ENCODE peak calls at places on chromosomes 3 and 15, in eight cellular contexts. U, D, K, X, J, F, Y and I are unnamed samples.
A peak's percentile ranks its signal among the peaks of the same experiment; 100 is the strongest.

GRCh38 chr3:21944251-21944650 is 193.2 kb upstream of the ZNF385D start:
- DNase-seq in Y (no peak), X (no peak), J (no peak), F (no peak), D (no peak), K (peak; percentile 91), U (no peak), I (no peak)

GRCh38 chr3:170751083-170751893 is 118.7 kb downstream of the RPL22L1 start:
- DNase-seq in J (peak; percentile 87), U (peak; percentile 65), K (no peak), F (peak; percentile 68), Y (peak; percentile 82), X (peak; percentile 74), D (no peak), I (peak; percentile 49)

GRCh38 chr15:55937040-55937439 is 56.4 kb downstream of the NEDD4 start:
- DNase-seq in X (no peak), F (no peak), J (no peak), D (no peak), K (no peak), U (no peak), Y (peak; percentile 64), I (no peak)

GRCh38 chr3:142270407-142270806 is 45.0 kb upstream of the GK5 start:
- DNase-seq in K (no peak), U (no peak), F (no peak), D (no peak), X (no peak), J (no peak), Y (no peak), I (no peak)

GRCh38 chr3:77414881-77415280 is 375.0 kb downstream of the ROBO2 start:
- DNase-seq in K (no peak), U (no peak), F (no peak), D (no peak), Y (no peak), X (no peak), J (no peak), I (no peak)

GRCh38 chr15:40936709-40937666 is 7.8 kb downstream of the DLL4 start:
- DNase-seq in Y (peak; percentile 74), F (no peak), D (no peak), X (peak; percentile 74), K (peak; percentile 63), U (no peak), J (peak; percentile 33), I (no peak)

GRCh38 chr3:197259096-197259495 is 39.3 kb downstream of the DLG1 start:
- DNase-seq in D (no peak), Y (no peak), K (no peak), U (no peak), F (no peak), X (no peak), J (no peak), I (no peak)

GRCh38 chr15:90873488-90873997 is 5.2 kb downstream of the FURIN start:
- DNase-seq in F (no peak), J (no peak), U (no peak), X (no peak), K (no peak), D (no peak), Y (no peak), I (no peak)

GRCh38 chr15:62928242-62928995 is 114.1 kb upstream of the TPM1 start:
- DNase-seq in U (no peak), Y (peak; percentile 92), F (no peak), D (no peak), K (no peak), X (no peak), J (peak; percentile 98), I (peak; percentile 42)

GRCh38 chr15:69939513-69940440 is 157.9 kb downstream of the TLE3 start:
- DNase-seq in F (no peak), X (no peak), U (no peak), Y (no peak), K (peak; percentile 80), J (no peak), D (no peak), I (no peak)

GRCh38 chr15:35329521-35329921 is 216.4 kb downstream of the DPH6 start:
- DNase-seq in U (no peak), D (no peak), K (no peak), J (no peak), F (no peak), Y (peak; percentile 8), X (no peak), I (no peak)

GRCh38 chr3:116148881-116149530 is 296.3 kb downstream of the LSAMP start:
- DNase-seq in K (peak; percentile 11), X (no peak), Y (peak; percentile 63), U (no peak), J (peak; percentile 15), D (no peak), F (no peak), I (peak; percentile 60)

GRCh38 chr15:58393196-58393790 is 38.5 kb upstream of the LIPC start:
- DNase-seq in X (no peak), J (no peak), D (no peak), U (no peak), F (no peak), Y (peak; percentile 30), K (peak; percentile 60), I (no peak)

GRCh38 chr3:129486057-129487035 is 42.1 kb upstream of the RHO start:
- DNase-seq in Y (peak; percentile 81), X (no peak), J (peak; percentile 47), U (no peak), K (peak; percentile 54), D (no peak), F (no peak), I (no peak)

GRCh38 chr3:129483870-129484269 is 43.8 kb downstream of the IFT122 start:
- DNase-seq in Y (no peak), F (no peak), U (no peak), X (no peak), J (no peak), D (no peak), K (no peak), I (no peak)

GRCh38 chr3:129485681-129486056 is 42.8 kb upstream of the RHO start:
- DNase-seq in Y (peak; percentile 94), X (peak; percentile 88), J (peak; percentile 92), K (no peak), U (peak; percentile 93), F (peak; percentile 73), D (peak; percentile 87), I (no peak)

GRCh38 chr3:129481783-129482332 is 41.8 kb downstream of the IFT122 start:
- DNase-seq in U (peak; percentile 73), K (no peak), X (peak; percentile 76), Y (no peak), F (peak; percentile 47), D (peak; percentile 61), J (peak; percentile 38), I (no peak)

DNA sequence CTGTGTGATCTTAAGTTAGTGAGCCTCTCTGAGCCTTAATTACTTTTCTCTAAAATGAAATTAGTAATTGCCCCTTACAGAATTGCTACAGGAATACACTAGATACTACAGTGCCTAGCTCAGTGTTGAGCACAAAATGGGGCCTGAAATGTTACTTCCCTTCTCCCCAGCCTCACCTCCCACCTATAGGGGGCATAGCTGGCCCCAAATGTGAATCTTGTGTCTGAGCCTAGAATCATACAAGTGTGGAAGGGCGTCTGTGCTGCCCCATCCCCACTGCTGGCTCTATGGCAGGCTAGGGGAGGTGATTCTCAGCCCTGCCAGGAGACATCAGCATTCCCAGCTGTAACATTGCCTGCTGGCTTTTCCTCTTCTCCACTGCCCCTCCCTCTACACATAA is 42.7 kb downstream of the IFT122 start:
- DNase-seq in D (no peak), F (no peak), Y (no peak), X (no peak), J (no peak), U (no peak), K (peak; percentile 38), I (no peak)
- H3K4me3 ChIP-seq in D (no peak overlapping the region), F (no peak overlapping the region), Y (no peak overlapping the region), X (no peak overlapping the region), J (no peak overlapping the region), U (no peak overlapping the region), K (no peak overlapping the region), I (no peak overlapping the region)

GRCh38 chr3:46566040-46566631 is at the start of gene LRRC2:
- DNase-seq in J (peak; percentile 41), Y (peak; percentile 76), U (no peak), X (peak; percentile 94), K (peak; percentile 55), F (peak; percentile 77), D (no peak), I (no peak)

GRCh38 chr3:46565607-46566039 is 479 bp downstream of the LRRC2 start:
- DNase-seq in U (no peak), Y (peak; percentile 22), K (peak; percentile 77), J (no peak), F (peak; percentile 42), X (peak; percentile 92), D (no peak), I (no peak)

GRCh38 chr3:46561951-46562350 is 4.2 kb downstream of the LRRC2 start:
- DNase-seq in D (no peak), F (no peak), K (no peak), J (no peak), Y (peak; percentile 25), U (no peak), X (no peak), I (no peak)

GRCh38 chr3:46564190-46565112 is 1.7 kb downstream of the LRRC2 start:
- DNase-seq in U (no peak), F (no peak), J (no peak), X (peak; percentile 67), K (no peak), D (no peak), Y (no peak), I (no peak)

GRCh38 chr3:46565113-46565490 is 1.0 kb downstream of the LRRC2 start:
- DNase-seq in D (no peak), F (no peak), X (peak; percentile 59), K (no peak), J (no peak), U (no peak), Y (no peak), I (no peak)
- H3K27me3 ChIP-seq in D (peaks cover 19% of the 10 kb centered on the region), F (no peaks in the 10 kb centered on the region), X (no peaks in the 10 kb centered on the region), K (peaks cover 57% of the 10 kb centered on the region), J (peaks cover 1% of the 10 kb centered on the region), U (no peaks in the 10 kb centered on the region), Y (no peaks in the 10 kb centered on the region), I (peaks cover 8% of the 10 kb centered on the region)

DNA sequence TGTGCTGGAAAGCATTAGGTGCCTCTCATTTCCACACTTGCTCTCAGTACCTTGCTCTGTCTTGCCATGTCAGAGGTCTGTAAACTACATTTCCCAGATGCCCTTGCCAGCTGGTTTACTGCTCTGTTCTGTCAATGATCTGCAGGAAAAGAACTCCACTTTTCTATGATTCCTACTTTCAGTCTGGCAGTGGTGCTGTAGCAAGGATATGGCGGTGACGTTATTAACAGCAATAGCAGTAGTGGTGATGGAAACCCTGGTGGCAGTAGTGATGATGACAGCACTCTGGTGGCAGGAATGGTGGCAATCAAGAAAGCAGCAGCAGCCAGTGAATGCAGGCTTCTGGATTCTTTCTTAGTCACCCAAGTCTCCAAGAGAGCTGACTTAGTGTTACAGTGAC is 665.2 kb downstream of the DIPK2A start:
- DNase-seq in F (no peak), U (no peak), Y (no peak), X (no peak), J (no peak), K (peak; percentile 62), D (no peak), I (no peak)
- TF ChIP-seq CTCF in F (no peak), U (no peak), Y (no peak), X (no peak), J (no peak), K (peak; percentile 55), D (no peak), I (peak; percentile 11)

DNA sequence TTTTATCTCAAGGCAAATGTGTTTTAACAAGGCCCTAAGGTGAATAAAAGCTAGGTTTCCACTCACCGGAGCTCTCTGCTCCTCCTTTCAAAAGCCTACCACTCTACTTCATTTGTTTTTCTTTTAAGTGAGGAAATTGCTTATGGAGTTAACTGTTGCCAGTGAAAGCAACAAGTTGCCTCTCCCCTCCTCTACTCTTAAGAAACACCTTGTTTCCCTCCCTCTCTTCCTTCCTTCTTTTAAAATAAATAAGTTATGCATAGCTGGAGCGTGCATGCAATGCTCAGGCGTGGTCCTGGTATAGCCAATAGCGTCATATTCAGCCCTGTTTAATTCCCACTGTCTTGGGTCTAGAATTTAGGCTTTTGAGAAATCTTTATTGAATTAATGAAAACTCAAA is 101.1 kb upstream of the IGF1R start:
- DNase-seq in X (no peak), F (no peak), Y (no peak), K (no peak), U (no peak), J (no peak), D (no peak), I (no peak)
- H3K4me3 ChIP-seq in X (no peak overlapping the region), F (no peak overlapping the region), Y (no peak overlapping the region), K (peak overlapping the region; percentile 46), U (no peak overlapping the region), J (no peak overlapping the region), D (peak overlapping the region; percentile 59), I (no peak overlapping the region)